ENCODE peak calls at places on chromosome 15, in five cellular contexts. O, F, N, M and H are unnamed samples.

GRCh38 chr15:74621936-74622335 is 6.3 kb downstream of the CLK3 start:
- DNase-seq in O (no peak), F (peak; percentile 84), N (no peak), M (no peak), H (no peak)

GRCh38 chr15:42449770-42450433 is 41.0 kb downstream of the ZNF106 start:
- DNase-seq in O (no peak), F (no peak), N (no peak), M (no peak), H (no peak)

GRCh38 chr15:63633312-63633711 is 36.1 kb downstream of the FBXL22 start:
- DNase-seq in O (no peak), F (no peak), N (no peak), M (no peak), H (no peak)

GRCh38 chr15:67967871-67968423 is 86.2 kb upstream of the PIAS1 start:
- DNase-seq in O (no peak), F (peak; percentile 81), N (peak; percentile 62), M (peak; percentile 71), H (peak; percentile 62)

GRCh38 chr15:78739996-78740903 is 71.0 kb downstream of the ADAMTS7 start:
- DNase-seq in O (peak; percentile 45), F (no peak), N (peak; percentile 74), M (no peak), H (peak; percentile 71)

GRCh38 chr15:32721594-32721993 is 3.8 kb downstream of the GREM1 start:
- DNase-seq in O (no peak), F (no peak), N (peak; percentile 81), M (no peak), H (no peak)

GRCh38 chr15:101276501-101277037 is 716 bp downstream of the SELENOS start:
- DNase-seq in O (peak; percentile 35), F (no peak), N (peak; percentile 82), M (no peak), H (no peak)

GRCh38 chr15:71651750-71652186 is 158.6 kb upstream of the NR2E3 start:
- DNase-seq in O (peak; percentile 18), F (peak; percentile 53), N (peak; percentile 72), M (peak; percentile 37), H (no peak)

GRCh38 chr15:45378913-45379262 is 544 bp upstream of the GATM start:
- DNase-seq in O (no peak), F (no peak), N (no peak), M (no peak), H (no peak)

GRCh38 chr15:62453356-62453755 is 288.3 kb upstream of the C2CD4B start:
- DNase-seq in O (no peak), F (no peak), N (peak; percentile 52), M (no peak), H (no peak)